ENCODE peak calls at places on chromosomes 2 and 18, in four cellular contexts. One of them, this sample, is unnamed.

GRCh38 chr18:40407913-40408312 is 1547.1 kb upstream of the PIK3C3 start:
- DNase-seq in A549: no peak
- DNase-seq in naive thymus-derived CD4-positive, alpha-beta T cell: no peak
- DNase-seq in dorsolateral prefrontal cortex: no peak
- DNase-seq in this sample: no peak

GRCh38 chr18:49139726-49140125 is 189.0 kb upstream of the SMAD7 start:
- DNase-seq in dorsolateral prefrontal cortex: no peak
- DNase-seq in naive thymus-derived CD4-positive, alpha-beta T cell: no peak
- DNase-seq in A549: no peak
- DNase-seq in this sample: no peak

GRCh38 chr2:112834379-112835014 is 2.1 kb downstream of the IL1B start:
- DNase-seq in A549: no peak
- DNase-seq in naive thymus-derived CD4-positive, alpha-beta T cell: no peak
- DNase-seq in dorsolateral prefrontal cortex: no peak
- DNase-seq in this sample: no peak

GRCh38 chr2:167697961-167698360 is 549.4 kb downstream of the STK39 start:
- DNase-seq in dorsolateral prefrontal cortex: no peak
- DNase-seq in naive thymus-derived CD4-positive, alpha-beta T cell: no peak
- DNase-seq in A549: no peak
- DNase-seq in this sample: no peak

GRCh38 chr18:1412660-1413659 is 508.3 kb downstream of the ADCYAP1 start:
- DNase-seq in naive thymus-derived CD4-positive, alpha-beta T cell: no peak
- DNase-seq in dorsolateral prefrontal cortex: peak
- DNase-seq in A549: no peak
- DNase-seq in this sample: no peak

GRCh38 chr2:188569441-188569840 is 277.8 kb downstream of the GULP1 start:
- DNase-seq in naive thymus-derived CD4-positive, alpha-beta T cell: no peak
- DNase-seq in A549: no peak
- DNase-seq in dorsolateral prefrontal cortex: no peak
- DNase-seq in this sample: no peak

GRCh38 chr2:13230221-13230620 is 513.5 kb downstream of the TRIB2 start:
- DNase-seq in A549: no peak
- DNase-seq in dorsolateral prefrontal cortex: no peak
- DNase-seq in naive thymus-derived CD4-positive, alpha-beta T cell: no peak
- DNase-seq in this sample: no peak

GRCh38 chr18:71431171-71431570 is 1113.0 kb downstream of the CBLN2 start:
- DNase-seq in A549: no peak
- DNase-seq in dorsolateral prefrontal cortex: no peak
- DNase-seq in naive thymus-derived CD4-positive, alpha-beta T cell: no peak
- DNase-seq in this sample: no peak

GRCh38 chr2:38466849-38467767 is 90.0 kb upstream of the ATL2 start:
- DNase-seq in dorsolateral prefrontal cortex: no peak
- DNase-seq in A549: no peak
- DNase-seq in naive thymus-derived CD4-positive, alpha-beta T cell: no peak
- DNase-seq in this sample: no peak

GRCh38 chr2:217756375-217757107 is 246.3 kb downstream of the TNS1 start:
- DNase-seq in A549: peak
- DNase-seq in naive thymus-derived CD4-positive, alpha-beta T cell: peak
- DNase-seq in dorsolateral prefrontal cortex: peak
- DNase-seq in this sample: no peak

GRCh38 chr2:54454922-54455583 is 1.1 kb upstream of the SPTBN1 start:
- DNase-seq in dorsolateral prefrontal cortex: peak
- DNase-seq in A549: no peak
- DNase-seq in naive thymus-derived CD4-positive, alpha-beta T cell: no peak
- DNase-seq in this sample: no peak

GRCh38 chr2:2564300-2565085 is 233.4 kb upstream of the MYT1L start:
- DNase-seq in dorsolateral prefrontal cortex: no peak
- DNase-seq in naive thymus-derived CD4-positive, alpha-beta T cell: no peak
- DNase-seq in A549: no peak
- DNase-seq in this sample: no peak

GRCh38 chr2:173851256-173851655 is 113.9 kb downstream of the SP3 start:
- DNase-seq in naive thymus-derived CD4-positive, alpha-beta T cell: no peak
- DNase-seq in A549: no peak
- DNase-seq in dorsolateral prefrontal cortex: no peak
- DNase-seq in this sample: no peak

GRCh38 chr2:164896226-164896625 is 54.6 kb upstream of the COBLL1 start:
- DNase-seq in A549: no peak
- DNase-seq in dorsolateral prefrontal cortex: no peak
- DNase-seq in naive thymus-derived CD4-positive, alpha-beta T cell: no peak
- DNase-seq in this sample: no peak

GRCh38 chr2:210007895-210008294 is 5.5 kb downstream of the RPE start:
- DNase-seq in naive thymus-derived CD4-positive, alpha-beta T cell: no peak
- DNase-seq in A549: no peak
- DNase-seq in dorsolateral prefrontal cortex: no peak
- DNase-seq in this sample: no peak

GRCh38 chr2:46239175-46239846 is 57.9 kb upstream of the EPAS1 start:
- DNase-seq in A549: no peak
- DNase-seq in naive thymus-derived CD4-positive, alpha-beta T cell: no peak
- DNase-seq in dorsolateral prefrontal cortex: no peak
- DNase-seq in this sample: no peak

GRCh38 chr2:204306667-204307066 is 238.6 kb upstream of the PARD3B start:
- DNase-seq in dorsolateral prefrontal cortex: no peak
- DNase-seq in A549: no peak
- DNase-seq in naive thymus-derived CD4-positive, alpha-beta T cell: no peak
- DNase-seq in this sample: no peak

GRCh38 chr2:18455256-18455862 is 105.1 kb downstream of the RDH14 start:
- DNase-seq in A549: no peak
- DNase-seq in dorsolateral prefrontal cortex: no peak
- DNase-seq in naive thymus-derived CD4-positive, alpha-beta T cell: no peak
- DNase-seq in this sample: no peak

GRCh38 chr18:6370886-6371635 is 43.6 kb downstream of the L3MBTL4 start:
- DNase-seq in dorsolateral prefrontal cortex: no peak
- DNase-seq in naive thymus-derived CD4-positive, alpha-beta T cell: no peak
- DNase-seq in A549: no peak
- DNase-seq in this sample: no peak

GRCh38 chr18:57630759-57631660 is 9.4 kb upstream of the NARS1 start:
- DNase-seq in naive thymus-derived CD4-positive, alpha-beta T cell: no peak
- DNase-seq in A549: no peak
- DNase-seq in dorsolateral prefrontal cortex: no peak
- DNase-seq in this sample: no peak

GRCh38 chr18:57631697-57632096 is 10.1 kb upstream of the NARS1 start:
- DNase-seq in A549: no peak
- DNase-seq in dorsolateral prefrontal cortex: no peak
- DNase-seq in naive thymus-derived CD4-positive, alpha-beta T cell: no peak
- DNase-seq in this sample: no peak

GRCh38 chr18:57627488-57627887 is 5.9 kb upstream of the NARS1 start:
- DNase-seq in naive thymus-derived CD4-positive, alpha-beta T cell: no peak
- DNase-seq in dorsolateral prefrontal cortex: no peak
- DNase-seq in A549: no peak
- DNase-seq in this sample: no peak

GRCh38 chr18:57630002-57630758 is 8.5 kb upstream of the NARS1 start:
- DNase-seq in dorsolateral prefrontal cortex: peak
- DNase-seq in naive thymus-derived CD4-positive, alpha-beta T cell: peak
- DNase-seq in A549: peak
- DNase-seq in this sample: peak

GRCh38 chr18:57629399-57629798 is 7.8 kb upstream of the NARS1 start:
- DNase-seq in dorsolateral prefrontal cortex: no peak
- DNase-seq in naive thymus-derived CD4-positive, alpha-beta T cell: no peak
- DNase-seq in A549: no peak
- DNase-seq in this sample: no peak
- H3K27ac ChIP-seq in dorsolateral prefrontal cortex: no peak
- H3K27ac ChIP-seq in naive thymus-derived CD4-positive, alpha-beta T cell: peak
- H3K27ac ChIP-seq in A549: peak
- H3K27ac ChIP-seq in this sample: no peak

DNA sequence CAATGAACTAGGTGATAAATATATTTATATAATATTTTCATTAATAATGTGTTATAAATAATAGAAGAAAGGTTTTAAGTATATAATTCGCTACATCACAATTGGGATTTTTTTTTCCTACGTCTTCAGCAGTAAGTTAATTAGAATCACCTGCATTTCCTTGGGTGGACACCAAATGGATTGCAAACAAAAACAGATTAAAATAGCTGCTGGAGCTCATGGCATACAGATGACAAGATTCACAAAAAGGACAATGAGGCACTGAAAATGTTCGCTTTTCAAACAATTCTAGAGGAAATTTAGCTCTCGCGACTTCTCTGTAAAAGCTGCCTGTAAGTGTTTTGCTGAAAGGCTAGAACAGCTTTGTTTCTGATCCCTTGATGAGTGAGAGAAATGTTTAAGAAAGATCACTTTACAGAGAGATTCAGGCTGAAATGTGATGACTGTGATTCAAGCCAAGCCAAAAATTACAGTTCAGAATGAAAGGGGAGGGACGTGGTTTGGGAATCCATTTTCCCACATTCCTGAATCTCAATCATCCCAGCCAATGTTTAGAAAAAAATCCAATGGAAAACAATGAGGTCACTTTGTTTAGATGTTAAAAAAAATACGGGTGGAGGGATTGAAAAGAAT is 416.5 kb downstream of the ARHGAP15 start:
- DNase-seq in A549: no peak
- DNase-seq in naive thymus-derived CD4-positive, alpha-beta T cell: no peak
- DNase-seq in dorsolateral prefrontal cortex: no peak
- DNase-seq in this sample: no peak
- H3K27ac ChIP-seq in A549: no peak
- H3K27ac ChIP-seq in naive thymus-derived CD4-positive, alpha-beta T cell: no peak
- H3K27ac ChIP-seq in dorsolateral prefrontal cortex: no peak
- H3K27ac ChIP-seq in this sample: no peak

DNA sequence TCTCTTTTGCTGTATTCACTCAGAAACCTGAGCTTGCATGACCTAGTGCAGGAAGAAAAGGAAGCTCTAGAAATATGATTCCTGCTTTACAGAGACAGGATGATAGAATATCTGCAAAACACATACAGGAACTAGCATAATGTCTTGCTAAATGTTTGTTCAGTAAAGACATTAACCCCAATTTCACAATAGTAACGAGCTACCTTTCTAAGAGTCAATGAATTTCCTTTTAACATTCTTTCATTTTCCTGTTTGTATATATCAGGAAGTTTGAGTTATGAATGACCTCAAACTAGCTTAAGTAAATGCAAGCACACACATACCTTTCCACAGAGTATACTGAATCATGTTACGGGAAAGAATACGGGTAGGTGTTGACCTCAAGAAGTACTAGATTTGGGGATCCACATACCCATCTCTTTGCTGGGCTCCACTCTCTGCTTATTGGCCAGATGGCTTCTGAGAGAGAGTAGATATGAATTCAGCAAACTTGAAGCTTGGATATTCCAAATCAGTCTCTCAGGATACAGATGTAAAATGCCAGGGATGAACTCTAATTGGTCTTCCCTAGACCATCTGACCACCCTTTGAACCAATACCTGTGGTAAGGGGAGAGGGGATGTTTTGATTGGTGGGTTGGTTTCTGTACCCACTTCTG is 18.2 kb upstream of the ACSL3 start:
- DNase-seq in naive thymus-derived CD4-positive, alpha-beta T cell: no peak
- DNase-seq in dorsolateral prefrontal cortex: no peak
- DNase-seq in A549: peak
- DNase-seq in this sample: peak
- H3K27ac ChIP-seq in naive thymus-derived CD4-positive, alpha-beta T cell: no peak
- H3K27ac ChIP-seq in dorsolateral prefrontal cortex: no peak
- H3K27ac ChIP-seq in A549: peak
- H3K27ac ChIP-seq in this sample: peak

GRCh38 chr2:239275037-239275685 is 125.7 kb downstream of the HDAC4 start:
- DNase-seq in naive thymus-derived CD4-positive, alpha-beta T cell: peak
- DNase-seq in dorsolateral prefrontal cortex: peak
- DNase-seq in A549: peak
- DNase-seq in this sample: peak

GRCh38 chr2:239274391-239275001 is 126.3 kb downstream of the HDAC4 start:
- DNase-seq in dorsolateral prefrontal cortex: peak
- DNase-seq in A549: peak
- DNase-seq in naive thymus-derived CD4-positive, alpha-beta T cell: no peak
- DNase-seq in this sample: no peak

GRCh38 chr2:239276813-239277193 is 124.0 kb downstream of the HDAC4 start:
- DNase-seq in naive thymus-derived CD4-positive, alpha-beta T cell: no peak
- DNase-seq in A549: no peak
- DNase-seq in dorsolateral prefrontal cortex: no peak
- DNase-seq in this sample: no peak

GRCh38 chr2:239277401-239278085 is 123.3 kb downstream of the HDAC4 start:
- DNase-seq in dorsolateral prefrontal cortex: peak
- DNase-seq in A549: no peak
- DNase-seq in naive thymus-derived CD4-positive, alpha-beta T cell: no peak
- DNase-seq in this sample: no peak

DNA sequence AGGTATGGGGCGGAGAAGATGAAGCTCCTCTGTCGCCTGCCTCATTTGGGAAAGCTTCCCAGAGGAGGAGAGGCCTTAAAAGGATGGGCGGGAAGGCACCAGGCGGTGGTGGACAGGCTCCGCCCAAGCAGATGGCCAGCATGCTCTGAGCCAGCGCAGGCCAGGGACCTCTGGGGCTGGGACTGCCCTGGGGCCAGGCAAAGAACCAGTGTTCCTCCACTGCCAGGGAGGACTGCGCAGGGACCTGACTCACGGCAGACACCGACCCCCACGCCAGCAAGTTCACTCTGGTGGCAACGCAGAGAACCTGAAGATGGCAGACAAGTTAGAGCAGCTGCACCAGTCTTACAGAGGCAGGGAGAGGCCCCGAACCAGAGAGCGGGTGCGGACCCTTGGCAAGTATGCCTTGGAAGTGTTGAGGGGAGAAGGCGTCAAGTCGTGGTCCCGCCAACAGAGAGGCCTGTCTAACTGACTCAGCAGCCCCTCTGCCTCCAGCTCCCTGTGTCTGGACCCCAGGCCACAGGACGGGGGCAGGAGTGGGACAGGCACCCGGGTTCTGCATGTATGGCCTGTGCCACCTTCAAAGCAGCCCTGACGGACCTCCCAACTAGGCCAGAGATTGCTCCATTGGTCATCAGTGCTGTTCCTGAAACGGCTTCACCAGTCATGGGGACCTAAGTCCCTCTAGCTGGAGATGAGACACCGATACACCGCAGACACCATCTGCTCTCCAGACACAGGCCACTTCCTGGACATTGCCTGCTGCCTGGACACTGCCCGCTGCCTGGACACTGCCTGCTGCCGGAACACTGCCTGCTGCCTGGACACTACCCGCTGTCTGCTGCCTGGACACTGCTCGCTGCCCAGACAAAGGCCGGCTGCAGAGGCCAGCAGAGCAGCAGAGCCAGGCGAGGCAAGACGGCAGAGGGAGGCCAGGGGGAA is 124.7 kb downstream of the HDAC4 start:
- DNase-seq in dorsolateral prefrontal cortex: peak
- DNase-seq in naive thymus-derived CD4-positive, alpha-beta T cell: no peak
- DNase-seq in A549: no peak
- DNase-seq in this sample: no peak
- H3K27ac ChIP-seq in dorsolateral prefrontal cortex: peak
- H3K27ac ChIP-seq in naive thymus-derived CD4-positive, alpha-beta T cell: no peak
- H3K27ac ChIP-seq in A549: peak
- H3K27ac ChIP-seq in this sample: no peak

GRCh38 chr2:25674003-25674362 is 606 bp upstream of the DTNB start:
- DNase-seq in A549: no peak
- DNase-seq in dorsolateral prefrontal cortex: no peak
- DNase-seq in naive thymus-derived CD4-positive, alpha-beta T cell: no peak
- DNase-seq in this sample: no peak

GRCh38 chr2:25673170-25674002 is at the start of gene DTNB:
- DNase-seq in A549: peak
- DNase-seq in dorsolateral prefrontal cortex: peak
- DNase-seq in naive thymus-derived CD4-positive, alpha-beta T cell: peak
- DNase-seq in this sample: peak

GRCh38 chr2:25672500-25673169 is 742 bp downstream of the DTNB start:
- DNase-seq in dorsolateral prefrontal cortex: peak
- DNase-seq in A549: peak
- DNase-seq in naive thymus-derived CD4-positive, alpha-beta T cell: peak
- DNase-seq in this sample: no peak

GRCh38 chr2:25677877-25678276 is 4.5 kb upstream of the DTNB start:
- DNase-seq in A549: no peak
- DNase-seq in dorsolateral prefrontal cortex: no peak
- DNase-seq in naive thymus-derived CD4-positive, alpha-beta T cell: no peak
- DNase-seq in this sample: no peak
- H3K27ac ChIP-seq in A549: no peak
- H3K27ac ChIP-seq in dorsolateral prefrontal cortex: no peak
- H3K27ac ChIP-seq in naive thymus-derived CD4-positive, alpha-beta T cell: no peak
- H3K27ac ChIP-seq in this sample: no peak

GRCh38 chr2:100891911-100892642 is 72.1 kb downstream of the NPAS2 start:
- DNase-seq in A549: no peak
- DNase-seq in dorsolateral prefrontal cortex: no peak
- DNase-seq in naive thymus-derived CD4-positive, alpha-beta T cell: no peak
- DNase-seq in this sample: no peak
- H3K27ac ChIP-seq in A549: peak
- H3K27ac ChIP-seq in dorsolateral prefrontal cortex: no peak
- H3K27ac ChIP-seq in naive thymus-derived CD4-positive, alpha-beta T cell: no peak
- H3K27ac ChIP-seq in this sample: peak